ENCODE peak calls at places on chromosomes 5 and 9, in seven cellular contexts. P, F, R, A, Q, Y and M are unnamed samples.

GRCh38 chr5:150568663-150569062 is 60.7 kb downstream of the NDST1 start:
- DNase-seq in P (no peak), F (no peak), R (no peak), A (no peak), Q (no peak), Y (no peak), M (no peak)

GRCh38 chr5:65556718-65557117 is 6.2 kb downstream of the CENPK start:
- DNase-seq in P (no peak), F (no peak), R (no peak), A (no peak), Q (no peak), Y (no peak), M (peak)

GRCh38 chr9:74795803-74796202 is 91.9 kb downstream of the TRPM6 start:
- DNase-seq in P (no peak), F (no peak), R (no peak), A (no peak), Q (no peak), Y (no peak), M (no peak)

GRCh38 chr9:76456202-76456926 is 2.6 kb upstream of the GCNT1 start:
- DNase-seq in P (peak), F (peak), R (peak), A (no peak), Q (no peak), Y (peak), M (no peak)

GRCh38 chr9:121551985-121552753 is 52.5 kb upstream of the GGTA1 start:
- DNase-seq in P (no peak), F (no peak), R (no peak), A (no peak), Q (no peak), Y (no peak), M (no peak)

GRCh38 chr9:22446950-22447606 is 454 bp downstream of the DMRTA1 start:
- DNase-seq in P (peak), F (peak), R (peak), A (peak), Q (peak), Y (peak), M (peak)

GRCh38 chr9:93100265-93100636 is 4.2 kb downstream of the CARD19 start:
- DNase-seq in P (no peak), F (no peak), R (no peak), A (no peak), Q (no peak), Y (no peak), M (no peak)

GRCh38 chr9:98900244-98900643 is 43.5 kb upstream of the COL15A1 start:
- DNase-seq in P (no peak), F (no peak), R (no peak), A (no peak), Q (no peak), Y (no peak), M (no peak)

GRCh38 chr5:72503888-72504491 is 3.2 kb downstream of the ZNF366 start:
- DNase-seq in P (peak), F (no peak), R (peak), A (no peak), Q (no peak), Y (peak), M (peak)

GRCh38 chr9:133714606-133715294 is 23.4 kb downstream of the SARDH start:
- DNase-seq in P (peak), F (peak), R (peak), A (no peak), Q (no peak), Y (peak), M (peak)

GRCh38 chr5:54959673-54960418 is 25.5 kb downstream of the ESM1 start:
- DNase-seq in P (peak), F (peak), R (no peak), A (peak), Q (no peak), Y (no peak), M (no peak)

GRCh38 chr9:115213777-115214428 is 95.9 kb upstream of the TNC start:
- DNase-seq in P (peak), F (no peak), R (peak), A (no peak), Q (no peak), Y (peak), M (peak)

GRCh38 chr5:97266576-97266975 is 83.5 kb upstream of the RIOK2 start:
- DNase-seq in P (no peak), F (no peak), R (no peak), A (no peak), Q (no peak), Y (peak), M (no peak)

GRCh38 chr5:43601454-43602260 is 1.3 kb upstream of the NNT start:
- DNase-seq in P (peak), F (no peak), R (peak), A (no peak), Q (no peak), Y (peak), M (no peak)

GRCh38 chr5:170408189-170408588 is 19.0 kb upstream of the KCNMB1 start:
- DNase-seq in P (peak), F (peak), R (no peak), A (no peak), Q (no peak), Y (no peak), M (no peak)

GRCh38 chr5:136006767-136007251 is 22.0 kb upstream of the TGFBI start:
- DNase-seq in P (peak), F (no peak), R (peak), A (no peak), Q (no peak), Y (peak), M (peak)

GRCh38 chr9:92061184-92061583 is 54.0 kb downstream of the SPTLC1 start:
- DNase-seq in P (no peak), F (no peak), R (no peak), A (no peak), Q (no peak), Y (no peak), M (no peak)

GRCh38 chr5:52692039-52692438 is 95.7 kb upstream of the ITGA1 start:
- DNase-seq in P (no peak), F (no peak), R (peak), A (no peak), Q (no peak), Y (peak), M (no peak)

GRCh38 chr9:108002296-108003056 is 512.9 kb upstream of the KLF4 start:
- DNase-seq in P (peak), F (no peak), R (no peak), A (no peak), Q (no peak), Y (peak), M (no peak)

GRCh38 chr9:110615526-110615925 is 36.0 kb upstream of the SVEP1 start:
- DNase-seq in P (peak), F (no peak), R (no peak), A (no peak), Q (no peak), Y (peak), M (no peak)

GRCh38 chr9:73061131-73061530 is 90.5 kb upstream of the ANXA1 start:
- DNase-seq in P (no peak), F (no peak), R (no peak), A (no peak), Q (no peak), Y (no peak), M (no peak)

GRCh38 chr5:19630875-19631274 is 357.1 kb downstream of the CDH18 start:
- DNase-seq in P (no peak), F (no peak), R (no peak), A (no peak), Q (no peak), Y (no peak), M (no peak)
- H4K8ac ChIP-seq in P (no peak), F (no peak), R (no peak), A (no peak), Q (no peak), Y (no peak), M (no peak)

DNA sequence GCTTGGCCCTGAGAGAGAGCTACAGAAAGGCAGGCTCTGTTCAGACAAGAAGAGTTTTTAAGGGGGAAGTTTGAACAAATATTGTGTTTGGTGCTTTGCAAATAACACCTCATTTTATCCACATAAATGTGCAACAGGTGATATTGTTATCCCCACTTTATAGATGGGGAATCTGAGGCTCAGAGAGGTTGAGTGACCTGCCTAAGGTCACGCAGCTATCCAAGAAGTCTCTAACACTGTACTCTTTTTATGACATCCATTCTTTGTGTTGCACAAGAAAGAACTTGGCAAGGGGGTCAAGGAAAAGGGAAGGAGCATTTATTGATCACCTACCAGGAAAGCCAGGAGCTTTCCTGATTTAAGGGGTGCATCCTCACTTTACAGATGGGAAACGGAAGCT is 63.6 kb upstream of the NEURL1B start:
- DNase-seq in P (no peak), F (no peak), R (no peak), A (no peak), Q (no peak), Y (no peak), M (no peak)
- H4K8ac ChIP-seq in P (no peak), F (no peak), R (no peak), A (no peak), Q (no peak), Y (no peak), M (no peak)

DNA sequence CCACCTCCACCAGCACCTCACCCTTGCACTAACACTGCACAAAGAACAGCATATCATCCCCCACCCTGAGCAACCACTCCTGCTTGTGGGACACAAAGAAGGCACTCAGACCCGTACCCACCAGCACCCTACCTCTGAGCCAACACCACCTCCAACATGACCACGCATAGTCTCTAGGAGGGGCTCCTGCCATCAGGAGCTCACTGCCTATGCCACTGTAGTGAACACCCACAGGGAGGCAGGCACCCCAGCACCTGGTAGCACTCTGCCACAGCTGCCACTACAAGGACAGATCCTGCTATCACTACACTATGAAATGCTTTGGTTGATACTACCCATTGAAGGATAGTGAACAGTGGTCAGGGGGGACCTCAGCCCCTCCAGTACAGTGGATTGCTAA is 395.6 kb upstream of the GRAMD2B start:
- DNase-seq in P (no peak), F (no peak), R (no peak), A (no peak), Q (no peak), Y (no peak), M (no peak)
- H4K8ac ChIP-seq in P (no peak), F (no peak), R (no peak), A (no peak), Q (no peak), Y (no peak), M (no peak)

DNA sequence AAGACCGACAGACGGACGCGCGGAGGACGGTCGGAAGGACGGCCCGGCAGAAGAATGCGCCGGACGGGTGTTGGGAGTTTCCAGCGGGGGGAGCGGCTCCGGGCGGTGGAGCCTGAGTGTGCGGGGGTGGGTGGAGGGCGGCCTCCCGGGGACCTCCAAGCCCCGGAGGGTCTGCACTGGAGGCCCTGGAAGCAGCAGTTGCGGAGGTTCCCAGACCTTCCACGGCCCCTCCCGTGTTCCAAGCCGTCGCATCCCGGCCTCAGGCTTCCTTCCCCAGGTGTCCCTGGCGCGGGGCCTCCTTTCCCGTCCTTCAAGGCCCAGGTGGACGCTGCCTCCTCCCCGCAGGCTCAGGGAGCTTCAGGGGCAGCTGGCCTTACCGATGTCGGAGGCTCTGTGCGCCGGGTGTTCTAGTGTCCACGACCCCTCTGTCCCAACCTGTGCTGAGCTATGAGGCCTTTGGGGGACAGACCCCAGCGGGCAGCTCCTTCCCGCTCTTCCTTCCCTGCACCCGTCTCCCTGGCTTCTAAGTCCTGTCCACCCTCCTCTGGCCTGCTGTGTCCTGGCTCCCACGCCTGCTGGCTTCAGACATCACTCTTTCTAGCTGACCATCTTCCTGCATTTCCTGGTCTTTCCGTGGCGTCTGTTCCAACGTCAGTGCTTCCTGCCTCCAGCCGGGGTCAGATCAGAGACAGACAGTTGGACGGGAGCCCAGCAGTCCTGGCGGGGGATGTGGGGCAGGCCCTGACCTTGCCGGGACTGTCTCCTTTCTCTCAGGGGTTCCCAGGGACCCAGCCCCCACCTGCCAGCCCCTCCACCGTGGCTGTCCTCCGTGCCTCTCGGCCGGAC is 5.6 kb downstream of the NRARP start:
- DNase-seq in P (no peak), F (peak), R (peak), A (no peak), Q (no peak), Y (peak), M (no peak)
- H4K8ac ChIP-seq in P (no peak), F (no peak), R (peak), A (peak), Q (peak), Y (no peak), M (no peak)

GRCh38 chr9:20563917-20564316 is 58.4 kb downstream of the MLLT3 start:
- DNase-seq in P (no peak), F (no peak), R (no peak), A (no peak), Q (no peak), Y (no peak), M (no peak)
- H4K8ac ChIP-seq in P (no peak), F (no peak), R (no peak), A (no peak), Q (no peak), Y (no peak), M (no peak)

DNA sequence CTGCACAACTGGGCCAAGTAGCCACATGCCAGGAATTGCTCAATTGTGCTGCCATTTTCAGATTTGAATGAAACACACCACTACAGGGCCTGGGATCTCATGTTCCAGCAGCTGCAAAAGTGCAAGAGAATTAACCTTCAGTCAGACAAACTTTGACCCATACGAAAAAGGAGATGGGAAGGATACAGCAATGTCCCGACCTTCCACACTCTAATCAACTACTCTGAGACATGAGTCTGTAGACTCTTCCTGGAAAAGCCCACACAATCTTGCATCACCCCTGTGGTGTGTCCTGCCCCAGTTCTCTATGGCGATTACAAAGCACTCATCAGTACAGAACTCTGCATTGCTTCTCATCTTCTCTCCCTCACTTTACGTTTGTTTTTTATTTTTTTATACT is 241.0 kb upstream of the KIF2A start:
- DNase-seq in P (no peak), F (no peak), R (no peak), A (no peak), Q (no peak), Y (no peak), M (no peak)
- H4K8ac ChIP-seq in P (no peak), F (no peak), R (no peak), A (no peak), Q (no peak), Y (no peak), M (no peak)

DNA sequence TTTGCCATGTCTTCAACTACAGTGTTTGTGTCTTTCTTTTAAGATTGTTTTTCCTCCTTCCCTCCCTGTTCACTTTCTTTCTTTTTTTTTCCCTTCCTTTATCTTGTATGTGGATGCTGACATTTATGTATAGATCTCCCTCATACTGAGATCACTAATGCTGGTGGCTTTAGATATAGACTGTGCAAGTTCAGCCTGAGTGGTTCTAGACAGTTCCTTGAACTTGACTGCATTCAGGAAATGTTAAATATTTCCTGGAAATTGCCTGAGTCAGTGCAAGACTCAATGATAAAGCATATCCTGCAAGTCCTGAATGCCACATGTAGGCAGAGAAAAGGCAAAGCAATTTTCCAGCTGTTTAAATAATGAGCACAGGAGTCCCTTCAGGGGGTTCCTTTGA is 182.5 kb upstream of the NR3C1 start:
- DNase-seq in P (no peak), F (no peak), R (no peak), A (no peak), Q (no peak), Y (no peak), M (no peak)
- H4K8ac ChIP-seq in P (no peak), F (no peak), R (no peak), A (no peak), Q (no peak), Y (no peak), M (no peak)

DNA sequence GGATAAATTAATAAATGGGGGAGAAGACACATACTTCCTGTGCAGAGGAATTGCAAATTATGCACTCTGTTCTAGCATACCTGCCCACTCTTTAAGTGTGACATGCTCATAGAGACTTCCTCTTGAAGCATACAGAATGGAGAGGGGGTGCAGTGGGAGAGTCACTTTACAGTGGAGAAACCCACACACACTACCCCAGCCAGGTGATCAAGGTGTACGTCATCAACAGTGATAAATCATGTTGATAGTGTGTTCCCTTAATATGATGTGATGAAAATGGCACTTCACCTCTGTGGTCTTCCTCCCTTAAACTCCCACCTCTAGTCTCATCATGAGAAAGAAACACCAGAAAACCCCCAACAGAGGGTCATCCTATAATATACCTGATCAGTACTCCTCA is 110.0 kb downstream of the SH3GL2 start:
- DNase-seq in P (no peak), F (no peak), R (no peak), A (no peak), Q (no peak), Y (no peak), M (no peak)
- H4K8ac ChIP-seq in P (no peak), F (no peak), R (no peak), A (no peak), Q (no peak), Y (no peak), M (no peak)